ENCODE peak calls at places on chromosome 16, in eight cellular contexts. G is Peyer's patch; P is A549; I is upper lobe of left lung; B is testis; H is effector memory CD4-positive, alpha-beta T cell; V is gastrocnemius medialis; W is stomach. J is an unnamed sample. For H3K4me1, the result is how much of the 10 kb centered on the place peaks cover.

GRCh38 chr16:66324785-66325184 is 41.7 kb upstream of the CDH5 start:
- DNase-seq in W (no peak), I (no peak), B (no peak), H (no peak), P (peak), V (no peak), G (no peak), J (peak)

GRCh38 chr16:87263418-87264052 is 53.7 kb downstream of the C16orf95 start:
- DNase-seq in W (peak), P (no peak), I (no peak), V (no peak), H (no peak), B (no peak), G (peak), J (peak)

GRCh38 chr16:56994311-56994710 is 5.0 kb downstream of the NLRC5 start:
- DNase-seq in P (no peak), B (no peak), G (peak), W (no peak), V (no peak), I (no peak), H (no peak), J (no peak)

GRCh38 chr16:48862087-48862532 is 252.1 kb upstream of the N4BP1 start:
- DNase-seq in W (no peak), H (no peak), P (peak), B (no peak), V (no peak), G (no peak), I (no peak), J (peak)

GRCh38 chr16:57618306-57619132 is 9.9 kb upstream of the ADGRG1 start:
- DNase-seq in G (peak), H (no peak), V (no peak), B (no peak), P (no peak), W (peak), I (peak), J (peak)

GRCh38 chr16:27625050-27625697 is 75.2 kb downstream of the KATNIP start:
- DNase-seq in V (no peak), W (no peak), H (no peak), B (no peak), I (no peak), P (peak), G (peak), J (no peak)

GRCh38 chr16:77696149-77696548 is 26.2 kb upstream of the NUDT7 start:
- DNase-seq in P (no peak), H (no peak), G (no peak), V (no peak), B (no peak), I (no peak), W (no peak), J (no peak)

GRCh38 chr16:55944377-55944802 is 69.2 kb upstream of the CES5A start:
- DNase-seq in G (peak), B (peak), H (peak), P (peak), W (peak), I (peak), V (peak), J (peak)

GRCh38 chr16:54178491-54178976 is 108.1 kb downstream of the IRX3 start:
- DNase-seq in V (no peak), B (no peak), H (no peak), G (no peak), P (no peak), I (no peak), W (no peak), J (no peak)

GRCh38 chr16:67144943-67145342 is 5.9 kb downstream of the B3GNT9 start:
- DNase-seq in B (no peak), I (no peak), V (no peak), H (no peak), G (no peak), P (no peak), W (no peak), J (no peak)

GRCh38 chr16:80894091-80894490 is 89.7 kb upstream of the CDYL2 start:
- DNase-seq in G (no peak), P (no peak), V (no peak), W (no peak), H (no peak), I (no peak), B (no peak), J (no peak)

GRCh38 chr16:21638573-21638975 is 13.8 kb downstream of the IGSF6 start:
- DNase-seq in B (no peak), V (no peak), H (no peak), I (no peak), P (no peak), W (no peak), G (no peak), J (peak)

GRCh38 chr16:5220705-5221104 is 123.1 kb upstream of the EEF2KMT start:
- DNase-seq in H (no peak), V (no peak), G (no peak), I (no peak), B (peak), P (no peak), W (no peak), J (no peak)

GRCh38 chr16:70421473-70422311 is 17.2 kb downstream of the ST3GAL2 start:
- DNase-seq in W (no peak), P (no peak), I (no peak), G (no peak), B (no peak), H (no peak), V (no peak), J (no peak)
- H3K4me1 ChIP-seq in W (under half), P (under half), I (under half), G (under half), B (under half), H (under half), V (half or more), J (under half)

DNA sequence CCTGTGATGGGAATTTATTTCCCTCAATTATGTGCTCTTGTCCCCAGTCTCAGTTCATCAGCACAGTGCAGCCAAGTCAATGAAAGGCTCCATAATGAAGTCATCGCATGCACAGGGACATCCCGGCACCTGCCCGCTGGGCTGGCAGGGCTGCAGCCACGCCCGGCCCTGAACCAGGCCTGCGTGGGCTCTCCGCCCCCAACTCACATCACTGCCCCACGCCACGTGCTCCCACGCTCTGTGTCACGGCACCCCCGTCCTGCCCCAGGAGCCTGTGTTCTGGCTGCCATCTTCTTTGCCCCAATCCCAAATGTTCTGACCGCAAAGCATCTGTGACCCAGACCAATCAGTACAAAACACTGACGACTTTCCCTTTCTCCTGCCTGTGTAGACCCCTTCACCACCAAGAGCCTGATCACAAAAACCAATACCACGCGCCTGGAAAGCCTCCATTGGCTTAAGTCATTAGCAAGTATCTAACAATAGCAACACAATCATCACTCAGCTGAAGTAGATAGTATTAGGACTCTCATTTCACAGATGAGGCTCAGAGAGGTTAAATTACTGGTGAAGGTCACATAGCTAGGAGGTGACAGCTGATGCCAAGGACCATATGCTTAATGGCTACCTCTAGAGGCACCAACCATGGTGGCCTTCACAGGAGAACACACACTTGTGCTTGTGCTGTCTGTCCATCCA is 202.5 kb downstream of the ZFHX3 start:
- DNase-seq in G (no peak), V (no peak), B (no peak), P (no peak), W (no peak), I (no peak), H (no peak), J (no peak)
- H3K4me1 ChIP-seq in G (under half), V (half or more), B (under half), P (half or more), W (half or more), I (under half), H (under half), J (under half)

GRCh38 chr16:84955427-84955826 is 55.9 kb downstream of the ZDHHC7 start:
- DNase-seq in B (no peak), V (no peak), H (no peak), G (no peak), I (no peak), P (no peak), W (peak), J (peak)
- H3K4me1 ChIP-seq in B (under half), V (under half), H (under half), G (under half), I (under half), P (under half), W (under half), J (under half)

GRCh38 chr16:70713342-70713741 is 27.5 kb upstream of the MTSS2 start:
- DNase-seq in V (no peak), G (no peak), H (no peak), I (no peak), B (no peak), P (no peak), W (no peak), J (no peak)

GRCh38 chr16:70712942-70713341 is 27.1 kb upstream of the MTSS2 start:
- DNase-seq in I (no peak), G (no peak), W (no peak), H (no peak), V (no peak), P (no peak), B (no peak), J (no peak)

GRCh38 chr16:70711211-70711978 is 25.5 kb upstream of the MTSS2 start:
- DNase-seq in H (no peak), G (no peak), I (peak), V (no peak), P (no peak), W (no peak), B (no peak), J (no peak)

GRCh38 chr16:70713781-70714180 is 27.9 kb upstream of the MTSS2 start:
- DNase-seq in H (no peak), W (no peak), P (no peak), I (no peak), B (no peak), V (no peak), G (no peak), J (no peak)

GRCh38 chr16:70712359-70712758 is 26.5 kb upstream of the MTSS2 start:
- DNase-seq in H (no peak), P (no peak), B (no peak), G (no peak), W (no peak), I (no peak), V (no peak), J (no peak)
- H3K4me1 ChIP-seq in H (under half), P (half or more), B (under half), G (under half), W (half or more), I (half or more), V (half or more), J (under half)

DNA sequence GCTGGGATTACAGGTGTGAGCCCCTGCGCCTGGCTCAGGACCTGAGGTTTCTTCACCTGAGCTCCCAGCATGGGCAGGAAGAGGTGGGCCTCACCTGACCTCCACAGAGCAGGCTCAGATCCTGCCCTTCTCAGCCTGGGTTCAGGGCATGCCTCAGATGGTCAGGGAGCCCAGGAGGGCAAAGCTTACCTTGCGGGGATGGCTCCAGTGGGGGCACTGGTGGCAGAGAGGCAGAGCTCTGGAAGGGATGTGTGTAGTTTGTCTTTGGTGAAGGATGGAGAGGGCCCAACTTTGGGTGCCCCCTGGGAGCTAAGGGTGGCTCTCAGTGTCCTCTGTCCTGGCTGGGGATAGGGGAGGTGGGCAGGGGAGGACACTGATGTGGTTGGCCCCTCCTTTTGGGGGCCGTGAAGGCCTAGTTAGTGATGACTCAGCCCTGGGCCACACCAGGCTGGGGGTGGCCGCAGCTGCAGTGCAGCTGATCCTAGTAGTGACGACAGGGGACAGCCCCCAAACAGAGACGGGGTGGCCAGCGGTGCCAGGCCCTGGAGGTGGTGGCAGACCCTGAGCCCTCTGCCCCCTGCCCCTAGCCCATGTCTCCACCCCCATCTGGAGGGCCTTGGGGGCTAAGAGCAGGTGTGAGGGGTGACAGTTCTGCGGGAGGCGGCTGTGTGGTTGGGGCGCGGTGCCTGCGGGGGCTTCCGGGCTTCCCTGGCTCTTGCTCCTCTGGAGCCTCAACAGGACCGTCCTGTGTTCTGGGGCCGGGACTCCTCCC is 5.8 kb downstream of the NHERF2 start:
- DNase-seq in V (no peak), I (no peak), P (no peak), H (no peak), W (no peak), G (no peak), B (no peak), J (no peak)
- H3K4me1 ChIP-seq in V (under half), I (half or more), P (half or more), H (under half), W (half or more), G (under half), B (under half), J (half or more)

GRCh38 chr16:4090476-4090875 is 25.8 kb downstream of the ADCY9 start:
- DNase-seq in I (peak), H (no peak), B (peak), W (no peak), P (no peak), V (peak), G (no peak), J (no peak)

GRCh38 chr16:4089251-4089810 is 26.9 kb downstream of the ADCY9 start:
- DNase-seq in G (no peak), B (no peak), V (no peak), I (no peak), W (no peak), P (no peak), H (no peak), J (no peak)

GRCh38 chr16:4091638-4092037 is 24.6 kb downstream of the ADCY9 start:
- DNase-seq in I (peak), W (no peak), H (no peak), G (no peak), V (peak), P (no peak), B (no peak), J (no peak)

GRCh38 chr16:4087990-4088577 is 28.2 kb downstream of the ADCY9 start:
- DNase-seq in I (peak), P (no peak), B (peak), H (no peak), G (no peak), W (no peak), V (no peak), J (no peak)

DNA sequence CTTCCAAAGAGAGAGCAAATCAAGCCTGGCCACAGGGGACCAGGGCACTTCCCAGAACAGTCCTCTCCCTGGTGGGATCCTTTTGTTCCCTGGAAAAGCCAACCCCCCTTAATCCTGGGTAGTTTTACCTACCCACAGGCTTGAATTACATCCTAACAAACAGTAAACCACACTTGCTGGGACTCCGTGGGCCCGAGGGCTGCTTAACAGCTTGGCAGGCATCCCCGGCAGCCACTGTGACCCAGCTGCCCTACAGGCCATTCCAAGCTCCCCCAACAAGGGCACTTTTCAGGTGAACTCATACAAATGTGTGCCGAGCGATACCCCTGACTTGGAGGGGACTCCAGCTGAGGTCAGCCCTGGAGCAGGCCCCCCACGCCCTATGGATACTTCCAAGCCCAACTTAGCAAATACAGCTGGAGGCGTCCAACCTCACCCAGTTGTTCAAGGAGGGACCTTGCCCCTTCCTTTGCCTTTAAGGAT is 26.4 kb downstream of the ADCY9 start:
- DNase-seq in V (peak), W (no peak), H (no peak), B (no peak), G (no peak), P (no peak), I (peak), J (no peak)
- H3K4me1 ChIP-seq in V (half or more), W (half or more), H (under half), B (under half), G (under half), P (half or more), I (half or more), J (under half)

DNA sequence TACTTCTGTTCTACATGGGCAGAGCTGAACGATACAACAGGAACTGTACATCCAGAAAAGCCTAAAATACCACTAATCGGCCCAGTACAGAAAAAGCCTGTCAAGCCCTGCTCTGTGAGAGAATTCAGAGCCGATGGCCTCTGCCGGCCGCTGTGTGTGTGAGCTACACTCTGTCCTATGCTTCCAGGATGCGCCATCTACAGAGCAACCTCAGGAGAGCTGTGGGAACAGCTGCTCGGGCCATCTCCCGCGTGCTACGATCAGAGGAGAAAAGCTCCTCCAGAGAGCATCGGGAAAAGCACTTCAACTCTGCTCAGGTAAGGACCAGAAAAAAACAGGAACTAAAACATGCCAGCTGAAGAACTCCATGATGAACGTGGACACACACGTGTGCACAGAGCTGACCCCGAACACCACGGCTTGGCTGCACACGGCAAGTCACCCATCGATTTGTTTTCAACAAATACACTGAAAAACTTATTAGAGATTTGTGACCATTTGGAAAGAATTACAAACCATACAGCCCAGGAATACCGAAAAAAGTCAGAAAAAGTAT is 115.9 kb downstream of the ANKRD11 start:
- DNase-seq in B (no peak), I (no peak), G (no peak), H (no peak), P (peak), W (no peak), V (peak), J (peak)
- H3K4me1 ChIP-seq in B (under half), I (under half), G (under half), H (under half), P (under half), W (half or more), V (half or more), J (under half)

GRCh38 chr16:84390131-84390785 is 21.9 kb downstream of the ATP2C2 start:
- DNase-seq in I (no peak), B (no peak), W (no peak), H (no peak), G (no peak), V (no peak), P (peak), J (peak)
- H3K4me1 ChIP-seq in I (under half), B (under half), W (under half), H (under half), G (under half), V (under half), P (under half), J (under half)

DNA sequence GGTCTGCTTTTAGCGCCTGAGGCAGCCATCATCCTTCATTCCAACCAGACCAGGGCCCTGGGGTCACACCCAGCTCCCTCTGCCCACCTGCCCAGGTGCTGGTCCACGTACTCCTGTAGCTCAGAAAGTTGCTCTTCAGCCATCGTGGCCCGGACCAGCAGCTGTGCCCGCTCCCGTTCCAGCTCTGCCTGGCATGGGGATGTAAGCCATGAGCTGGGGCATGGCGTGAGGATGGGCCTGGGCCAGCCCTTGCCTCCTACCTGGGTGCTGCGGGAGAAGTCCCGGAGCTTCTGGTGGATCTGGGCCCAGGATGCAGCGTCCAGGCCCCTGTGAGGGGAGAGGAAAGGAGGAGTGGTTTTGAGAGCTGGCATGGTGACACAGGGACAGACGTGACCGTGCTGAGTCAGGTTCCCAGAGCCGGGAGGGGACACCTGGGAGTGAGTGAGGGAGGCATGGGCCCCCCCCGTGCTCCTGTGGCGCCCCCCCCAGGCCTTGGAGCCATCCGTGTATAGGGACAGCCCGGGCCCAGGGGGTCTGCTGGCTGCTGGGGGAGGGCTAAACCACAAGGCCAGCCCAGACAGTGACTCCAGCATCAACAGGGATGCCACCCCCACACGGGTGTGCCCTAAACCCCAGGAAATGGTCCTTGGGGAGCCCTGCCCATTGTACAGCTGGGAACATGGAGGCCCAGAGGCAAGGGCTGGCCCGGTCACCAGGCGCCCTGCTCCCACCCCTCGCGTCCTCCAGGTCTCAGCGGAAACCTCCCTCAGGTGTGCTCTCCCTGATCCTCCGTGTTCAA is 2.1 kb downstream of the ANTKMT start:
- DNase-seq in P (no peak), W (no peak), H (no peak), I (no peak), B (no peak), G (no peak), V (no peak), J (no peak)
- H3K4me1 ChIP-seq in P (under half), W (half or more), H (under half), I (half or more), B (under half), G (under half), V (under half), J (under half)

J was measured in PC-3.